ENCODE peak calls at places on chromosomes 16 and 17, in seven cellular contexts. One of them, this sample, is unnamed.

GRCh38 chr17:37527249-37527851 is 37.7 kb downstream of the DUSP14 start:
- DNase-seq in heart right ventricle: no peak
- DNase-seq in CD8-positive, alpha-beta memory T cell: peak; percentile 45
- DNase-seq in IMR-90: peak; percentile 70
- DNase-seq in vagina: no peak
- DNase-seq in stomach: no peak
- DNase-seq in cardiac muscle cell: peak; percentile 61
- DNase-seq in this sample: no peak

GRCh38 chr17:45432405-45433113 is at the start of gene ARHGAP27:
- DNase-seq in heart right ventricle: peak; percentile 77
- DNase-seq in CD8-positive, alpha-beta memory T cell: peak; percentile 33
- DNase-seq in IMR-90: no peak
- DNase-seq in vagina: no peak
- DNase-seq in stomach: peak; percentile 54
- DNase-seq in cardiac muscle cell: peak; percentile 30
- DNase-seq in this sample: peak; percentile 64

GRCh38 chr17:80485846-80486245 is 9.4 kb upstream of the NPTX1 start:
- DNase-seq in heart right ventricle: no peak
- DNase-seq in CD8-positive, alpha-beta memory T cell: no peak
- DNase-seq in IMR-90: no peak
- DNase-seq in vagina: no peak
- DNase-seq in stomach: no peak
- DNase-seq in cardiac muscle cell: no peak
- DNase-seq in this sample: no peak

GRCh38 chr16:89697616-89698331 is 3.7 kb downstream of the SPATA2L start:
- DNase-seq in heart right ventricle: no peak
- DNase-seq in CD8-positive, alpha-beta memory T cell: no peak
- DNase-seq in IMR-90: no peak
- DNase-seq in vagina: no peak
- DNase-seq in stomach: no peak
- DNase-seq in cardiac muscle cell: no peak
- DNase-seq in this sample: no peak

GRCh38 chr17:16887523-16888095 is 84.3 kb downstream of the TNFRSF13B start:
- DNase-seq in heart right ventricle: no peak
- DNase-seq in CD8-positive, alpha-beta memory T cell: no peak
- DNase-seq in IMR-90: no peak
- DNase-seq in vagina: peak; percentile 64
- DNase-seq in stomach: no peak
- DNase-seq in cardiac muscle cell: no peak
- DNase-seq in this sample: no peak

GRCh38 chr16:88781140-88782077 is 3.6 kb downstream of the PIEZO1 start:
- DNase-seq in heart right ventricle: no peak
- DNase-seq in CD8-positive, alpha-beta memory T cell: peak; percentile 53
- DNase-seq in IMR-90: no peak
- DNase-seq in vagina: no peak
- DNase-seq in stomach: no peak
- DNase-seq in cardiac muscle cell: no peak
- DNase-seq in this sample: no peak

GRCh38 chr17:76434870-76435269 is 18.1 kb downstream of the UBE2O start:
- DNase-seq in heart right ventricle: no peak
- DNase-seq in CD8-positive, alpha-beta memory T cell: no peak
- DNase-seq in IMR-90: no peak
- DNase-seq in vagina: no peak
- DNase-seq in stomach: no peak
- DNase-seq in cardiac muscle cell: no peak
- DNase-seq in this sample: peak; percentile 70

GRCh38 chr16:2365895-2366294 is 25.4 kb upstream of the ABCA3 start:
- DNase-seq in heart right ventricle: no peak
- DNase-seq in CD8-positive, alpha-beta memory T cell: no peak
- DNase-seq in IMR-90: peak; percentile 70
- DNase-seq in vagina: no peak
- DNase-seq in stomach: no peak
- DNase-seq in cardiac muscle cell: no peak
- DNase-seq in this sample: no peak

GRCh38 chr17:50986989-50987660 is 121.0 kb upstream of the TOB1 start:
- DNase-seq in heart right ventricle: no peak
- DNase-seq in CD8-positive, alpha-beta memory T cell: no peak
- DNase-seq in IMR-90: peak; percentile 79
- DNase-seq in vagina: no peak
- DNase-seq in stomach: no peak
- DNase-seq in cardiac muscle cell: no peak
- DNase-seq in this sample: no peak

GRCh38 chr17:82030470-82031302 is 792 bp upstream of the RAC3 start:
- DNase-seq in heart right ventricle: peak; percentile 82
- DNase-seq in CD8-positive, alpha-beta memory T cell: peak; percentile 82
- DNase-seq in IMR-90: peak; percentile 79
- DNase-seq in vagina: no peak
- DNase-seq in stomach: peak; percentile 90
- DNase-seq in cardiac muscle cell: peak; percentile 89
- DNase-seq in this sample: peak; percentile 85

GRCh38 chr16:51359141-51359960 is 208.3 kb upstream of the SALL1 start:
- DNase-seq in heart right ventricle: peak; percentile 17
- DNase-seq in CD8-positive, alpha-beta memory T cell: no peak
- DNase-seq in IMR-90: peak; percentile 5
- DNase-seq in vagina: no peak
- DNase-seq in stomach: no peak
- DNase-seq in cardiac muscle cell: no peak
- DNase-seq in this sample: no peak

GRCh38 chr16:89005201-89006035 is 28.4 kb upstream of the CBFA2T3 start:
- DNase-seq in heart right ventricle: no peak
- DNase-seq in CD8-positive, alpha-beta memory T cell: no peak
- DNase-seq in IMR-90: no peak
- DNase-seq in vagina: no peak
- DNase-seq in stomach: no peak
- DNase-seq in cardiac muscle cell: no peak
- DNase-seq in this sample: no peak

GRCh38 chr17:6756425-6757012 is 673 bp downstream of the XAF1 start:
- DNase-seq in heart right ventricle: no peak
- DNase-seq in CD8-positive, alpha-beta memory T cell: no peak
- DNase-seq in IMR-90: no peak
- DNase-seq in vagina: no peak
- DNase-seq in stomach: no peak
- DNase-seq in cardiac muscle cell: no peak
- DNase-seq in this sample: no peak

GRCh38 chr17:59337741-59338299 is 6.4 kb downstream of the YPEL2 start:
- DNase-seq in heart right ventricle: no peak
- DNase-seq in CD8-positive, alpha-beta memory T cell: no peak
- DNase-seq in IMR-90: no peak
- DNase-seq in vagina: no peak
- DNase-seq in stomach: no peak
- DNase-seq in cardiac muscle cell: no peak
- DNase-seq in this sample: no peak

GRCh38 chr17:7403902-7404736 is at the start of gene TMEM256:
- DNase-seq in heart right ventricle: peak; percentile 99
- DNase-seq in CD8-positive, alpha-beta memory T cell: peak; percentile 91
- DNase-seq in IMR-90: peak; percentile 99
- DNase-seq in vagina: peak; percentile 99
- DNase-seq in stomach: peak; percentile 99
- DNase-seq in cardiac muscle cell: peak; percentile 100
- DNase-seq in this sample: peak; percentile 98

GRCh38 chr17:13865650-13866049 is 203.7 kb upstream of the COX10 start:
- DNase-seq in heart right ventricle: no peak
- DNase-seq in CD8-positive, alpha-beta memory T cell: no peak
- DNase-seq in IMR-90: no peak
- DNase-seq in vagina: no peak
- DNase-seq in stomach: no peak
- DNase-seq in cardiac muscle cell: peak; percentile 62
- DNase-seq in this sample: no peak

GRCh38 chr17:31310260-31310659 is 3.6 kb downstream of the EVI2B start:
- DNase-seq in heart right ventricle: no peak
- DNase-seq in CD8-positive, alpha-beta memory T cell: peak; percentile 84
- DNase-seq in IMR-90: no peak
- DNase-seq in vagina: no peak
- DNase-seq in stomach: no peak
- DNase-seq in cardiac muscle cell: no peak
- DNase-seq in this sample: no peak

GRCh38 chr16:67388591-67388990 is 4.7 kb downstream of the TPPP3 start:
- DNase-seq in heart right ventricle: no peak
- DNase-seq in CD8-positive, alpha-beta memory T cell: no peak
- DNase-seq in IMR-90: no peak
- DNase-seq in vagina: no peak
- DNase-seq in stomach: no peak
- DNase-seq in cardiac muscle cell: no peak
- DNase-seq in this sample: no peak

GRCh38 chr17:76983075-76983411 is 114.8 kb downstream of the MGAT5B start:
- DNase-seq in heart right ventricle: no peak
- DNase-seq in CD8-positive, alpha-beta memory T cell: no peak
- DNase-seq in IMR-90: no peak
- DNase-seq in vagina: no peak
- DNase-seq in stomach: no peak
- DNase-seq in cardiac muscle cell: no peak
- DNase-seq in this sample: no peak

GRCh38 chr17:32386844-32387243 is 36.9 kb downstream of the ZNF207 start:
- DNase-seq in heart right ventricle: no peak
- DNase-seq in CD8-positive, alpha-beta memory T cell: no peak
- DNase-seq in IMR-90: peak; percentile 6
- DNase-seq in vagina: no peak
- DNase-seq in stomach: no peak
- DNase-seq in cardiac muscle cell: no peak
- DNase-seq in this sample: no peak

GRCh38 chr16:69293401-69293800 is 17.7 kb upstream of the VPS4A start:
- DNase-seq in heart right ventricle: no peak
- DNase-seq in CD8-positive, alpha-beta memory T cell: no peak
- DNase-seq in IMR-90: no peak
- DNase-seq in vagina: no peak
- DNase-seq in stomach: no peak
- DNase-seq in cardiac muscle cell: no peak
- DNase-seq in this sample: no peak

GRCh38 chr17:42459983-42460300 is 1.3 kb downstream of the ATP6V0A1 start:
- DNase-seq in heart right ventricle: no peak
- DNase-seq in CD8-positive, alpha-beta memory T cell: no peak
- DNase-seq in IMR-90: peak; percentile 62
- DNase-seq in vagina: no peak
- DNase-seq in stomach: no peak
- DNase-seq in cardiac muscle cell: peak; percentile 48
- DNase-seq in this sample: no peak

GRCh38 chr17:48751733-48752398 is 23.3 kb upstream of the HOXB13 start:
- DNase-seq in heart right ventricle: no peak
- DNase-seq in CD8-positive, alpha-beta memory T cell: no peak
- DNase-seq in IMR-90: no peak
- DNase-seq in vagina: no peak
- DNase-seq in stomach: no peak
- DNase-seq in cardiac muscle cell: no peak
- DNase-seq in this sample: no peak

GRCh38 chr17:76612977-76613851 is 27.6 kb upstream of the ST6GALNAC2 start:
- DNase-seq in heart right ventricle: no peak
- DNase-seq in CD8-positive, alpha-beta memory T cell: no peak
- DNase-seq in IMR-90: no peak
- DNase-seq in vagina: no peak
- DNase-seq in stomach: no peak
- DNase-seq in cardiac muscle cell: peak; percentile 59
- DNase-seq in this sample: no peak

GRCh38 chr17:68327823-68328557 is 36.7 kb downstream of the ARSG start:
- DNase-seq in heart right ventricle: no peak
- DNase-seq in CD8-positive, alpha-beta memory T cell: no peak
- DNase-seq in IMR-90: no peak
- DNase-seq in vagina: no peak
- DNase-seq in stomach: no peak
- DNase-seq in cardiac muscle cell: no peak
- DNase-seq in this sample: no peak
- H3K9me3 ChIP-seq in heart right ventricle: peaks cover 12% of the 10 kb centered on the region
- H3K9me3 ChIP-seq in CD8-positive, alpha-beta memory T cell: peaks cover 8% of the 10 kb centered on the region
- H3K9me3 ChIP-seq in IMR-90: peaks cover 11% of the 10 kb centered on the region
- H3K9me3 ChIP-seq in vagina: no peaks in the 10 kb centered on the region
- H3K9me3 ChIP-seq in stomach: peaks cover 14% of the 10 kb centered on the region
- H3K9me3 ChIP-seq in cardiac muscle cell: no peaks in the 10 kb centered on the region
- H3K9me3 ChIP-seq in this sample: no peaks in the 10 kb centered on the region

DNA sequence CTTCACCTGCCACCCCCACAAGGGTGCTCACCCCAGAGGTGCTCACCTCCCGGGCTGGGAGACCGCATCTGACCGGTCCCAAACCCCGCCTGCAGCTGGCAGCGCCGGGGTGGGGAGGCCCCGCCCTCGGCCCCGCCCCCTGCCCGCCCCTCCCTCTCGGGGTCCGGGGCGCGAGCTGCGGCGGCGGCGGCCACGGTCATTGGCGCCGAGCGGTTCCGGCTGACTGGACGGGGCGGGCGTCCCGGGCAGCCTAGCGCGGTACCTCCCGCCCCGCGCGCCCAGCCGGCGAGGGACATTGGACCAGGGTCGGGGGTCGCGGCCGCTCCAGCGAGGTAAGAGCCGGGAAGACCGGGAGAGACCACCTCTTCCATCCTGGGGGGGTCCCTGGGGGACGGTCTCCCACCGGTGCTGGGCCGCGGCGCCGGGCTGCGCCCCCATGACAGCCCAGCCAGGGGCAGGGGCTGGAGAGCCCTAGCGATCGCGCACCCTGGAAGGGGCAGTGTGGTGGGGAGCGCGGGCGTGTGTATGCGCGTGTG is at the start of gene CACNG5:
- DNase-seq in heart right ventricle: no peak
- DNase-seq in CD8-positive, alpha-beta memory T cell: no peak
- DNase-seq in IMR-90: no peak
- DNase-seq in vagina: no peak
- DNase-seq in stomach: no peak
- DNase-seq in cardiac muscle cell: peak; percentile 59
- DNase-seq in this sample: no peak
- H3K4me3 ChIP-seq in heart right ventricle: no peak within 1 kb of the TSS
- H3K4me3 ChIP-seq in CD8-positive, alpha-beta memory T cell: no peak within 1 kb of the TSS
- H3K4me3 ChIP-seq in IMR-90: no peak within 1 kb of the TSS
- H3K4me3 ChIP-seq in vagina: no peak within 1 kb of the TSS
- H3K4me3 ChIP-seq in stomach: peak within 1 kb of the TSS; percentile 22
- H3K4me3 ChIP-seq in cardiac muscle cell: peak within 1 kb of the TSS; percentile 12
- H3K4me3 ChIP-seq in this sample: no peak within 1 kb of the TSS

DNA sequence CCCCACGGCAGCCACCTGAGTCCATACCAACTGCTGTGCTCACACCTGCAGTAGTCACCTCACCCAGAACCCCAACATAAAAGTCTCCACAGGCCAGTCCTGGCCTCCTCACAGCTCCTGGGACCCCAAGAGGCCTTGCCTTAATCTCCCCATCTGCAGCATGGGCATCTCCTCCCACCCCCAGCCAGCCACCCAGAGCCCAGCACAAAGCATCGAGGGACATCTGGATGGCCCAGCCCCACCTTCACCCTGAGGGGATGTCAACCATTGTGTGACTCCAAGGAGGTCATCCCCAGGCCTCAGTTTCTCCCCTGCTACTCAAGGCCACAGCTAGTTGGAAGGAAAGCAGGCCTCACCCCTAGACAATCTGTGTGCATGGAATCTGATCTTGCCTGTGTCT is 1775.3 kb downstream of the TP53TG3F start:
- DNase-seq in heart right ventricle: no peak
- DNase-seq in CD8-positive, alpha-beta memory T cell: no peak
- DNase-seq in IMR-90: no peak
- DNase-seq in vagina: no peak
- DNase-seq in stomach: no peak
- DNase-seq in cardiac muscle cell: no peak
- DNase-seq in this sample: no peak
- H3K9me3 ChIP-seq in heart right ventricle: no peaks in the 10 kb centered on the region
- H3K9me3 ChIP-seq in CD8-positive, alpha-beta memory T cell: no peaks in the 10 kb centered on the region
- H3K9me3 ChIP-seq in IMR-90: peaks cover 26% of the 10 kb centered on the region
- H3K9me3 ChIP-seq in vagina: no peaks in the 10 kb centered on the region
- H3K9me3 ChIP-seq in stomach: peaks cover 46% of the 10 kb centered on the region
- H3K9me3 ChIP-seq in cardiac muscle cell: no peaks in the 10 kb centered on the region
- H3K9me3 ChIP-seq in this sample: no peaks in the 10 kb centered on the region

DNA sequence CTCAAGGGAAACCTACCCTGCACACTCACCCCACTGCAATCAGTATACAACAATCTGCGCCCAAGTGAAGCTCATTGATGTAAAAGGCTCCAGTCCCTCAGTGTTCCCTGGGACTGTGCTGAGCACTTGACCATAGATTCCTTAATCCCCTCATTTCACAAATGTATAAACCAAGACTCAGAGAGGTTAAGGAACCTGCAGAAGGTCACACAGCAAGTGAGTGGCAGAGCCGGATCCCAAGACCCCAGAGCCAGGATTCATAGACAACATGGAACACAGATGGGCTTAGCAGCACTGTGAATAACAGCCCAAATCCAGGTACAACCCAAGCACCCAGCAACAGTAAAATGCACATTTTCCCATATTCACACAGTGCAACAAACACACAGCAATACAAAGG is 225.7 kb downstream of the C16orf78 start:
- DNase-seq in heart right ventricle: no peak
- DNase-seq in CD8-positive, alpha-beta memory T cell: no peak
- DNase-seq in IMR-90: no peak
- DNase-seq in vagina: no peak
- DNase-seq in stomach: peak; percentile 1
- DNase-seq in cardiac muscle cell: no peak
- DNase-seq in this sample: peak; percentile 9
- H3K4me3 ChIP-seq in heart right ventricle: no peak overlapping the region
- H3K4me3 ChIP-seq in CD8-positive, alpha-beta memory T cell: no peak overlapping the region
- H3K4me3 ChIP-seq in IMR-90: no peak overlapping the region
- H3K4me3 ChIP-seq in vagina: no peak overlapping the region
- H3K4me3 ChIP-seq in stomach: no peak overlapping the region
- H3K4me3 ChIP-seq in cardiac muscle cell: no peak overlapping the region
- H3K4me3 ChIP-seq in this sample: no peak overlapping the region

This sample was measured in adrenal gland.